ENCODE peak calls at places on chromosomes 6 and 20, in ten cellular contexts. Z is NCI-H1694 treated with DMSO at 0.1 percent for 48 hours; U is GM06990; S is endothelial cell; X is adipocyte; O is effector CD4-positive, alpha-beta T cell; G is activated CD4-positive, alpha-beta T cell treated with anti-CD3 and anti-CD28 coated beads, Interleukin-2, amount 50 U/mL, for 48 hours; R is bronchial epithelial cell; Y is cardiac muscle cell; N is CD8-positive, alpha-beta memory T cell. D is an unnamed sample.

GRCh38 chr6:72466971-72467566 is 154.8 kb upstream of the KCNQ5 start:
- DNase-seq in Z (no peak), U (no peak), S (no peak), X (no peak), O (no peak), G (no peak), R (no peak), Y (no peak), N (no peak), D (no peak)

GRCh38 chr6:85669735-85670194 is 27.1 kb upstream of the SYNCRIP start:
- DNase-seq in Z (no peak), U (peak; percentile 63), S (no peak), X (peak; percentile 59), O (peak; percentile 28), G (peak; percentile 36), R (peak; percentile 88), Y (no peak), N (peak; percentile 69), D (no peak)

GRCh38 chr6:12126051-12126450 is 113.9 kb downstream of the HIVEP1 start:
- DNase-seq in Z (no peak), U (no peak), S (no peak), X (no peak), O (no peak), G (no peak), R (no peak), Y (no peak), N (no peak), D (no peak)

GRCh38 chr20:59836768-59837167 is 96.7 kb downstream of the SYCP2 start:
- DNase-seq in Z (no peak), U (no peak), S (no peak), X (no peak), O (no peak), G (no peak), R (peak; percentile 42), Y (peak; percentile 17), N (no peak), D (no peak)

GRCh38 chr6:100664274-100665040 is 199.7 kb upstream of the SIM1 start:
- DNase-seq in Z (peak; percentile 17), U (peak; percentile 3), S (no peak), X (peak; percentile 77), O (no peak), G (no peak), R (peak; percentile 42), Y (peak; percentile 36), N (peak; percentile 5), D (peak; percentile 8)

GRCh38 chr20:49987868-49988690 is 5.3 kb downstream of the SNAI1 start:
- DNase-seq in Z (no peak), U (no peak), S (no peak), X (peak; percentile 28), O (no peak), G (no peak), R (no peak), Y (no peak), N (no peak), D (no peak)

GRCh38 chr6:106739387-106739786 is 110.0 kb downstream of the QRSL1 start:
- DNase-seq in Z (no peak), U (no peak), S (no peak), X (no peak), O (no peak), G (no peak), R (peak; percentile 97), Y (no peak), N (no peak), D (no peak)

GRCh38 chr20:62774076-62774714 is 22.1 kb upstream of the MRGBP start:
- DNase-seq in Z (peak; percentile 78), U (no peak), S (no peak), X (no peak), O (no peak), G (no peak), R (no peak), Y (no peak), N (no peak), D (no peak)

GRCh38 chr6:137697267-137697938 is 169.7 kb upstream of the TNFAIP3 start:
- DNase-seq in Z (no peak), U (no peak), S (peak; percentile 51), X (peak; percentile 22), O (no peak), G (no peak), R (peak; percentile 57), Y (peak; percentile 91), N (no peak), D (no peak)